ENCODE peak calls at places on chromosomes 7 and 10, in five cellular contexts. One of them, this sample, is unnamed. For H3K27me3, the result is how much of the 10 kb centered on the place peaks cover.

GRCh38 chr7:2154831-2155230 is 77.9 kb downstream of the MAD1L1 start:
- DNase-seq in fibroblast of lung: no peak
- DNase-seq in naive thymus-derived CD4-positive, alpha-beta T cell: no peak
- DNase-seq in mammary epithelial cell: no peak
- DNase-seq in heart right ventricle: no peak
- DNase-seq in this sample: no peak

GRCh38 chr7:66326501-66327180 is 121.5 kb downstream of the TPST1 start:
- DNase-seq in mammary epithelial cell: no peak
- DNase-seq in naive thymus-derived CD4-positive, alpha-beta T cell: no peak
- DNase-seq in fibroblast of lung: peak
- DNase-seq in heart right ventricle: no peak
- DNase-seq in this sample: no peak

GRCh38 chr7:85469446-85469970 is 282.7 kb upstream of the SEMA3D start:
- DNase-seq in fibroblast of lung: peak
- DNase-seq in naive thymus-derived CD4-positive, alpha-beta T cell: no peak
- DNase-seq in mammary epithelial cell: no peak
- DNase-seq in heart right ventricle: no peak
- DNase-seq in this sample: no peak

GRCh38 chr10:130492266-130492934 is 356.2 kb downstream of the GLRX3 start:
- DNase-seq in heart right ventricle: no peak
- DNase-seq in mammary epithelial cell: no peak
- DNase-seq in fibroblast of lung: no peak
- DNase-seq in naive thymus-derived CD4-positive, alpha-beta T cell: no peak
- DNase-seq in this sample: peak

GRCh38 chr7:75795831-75796285 is 17.7 kb downstream of the CCL24 start:
- DNase-seq in heart right ventricle: peak
- DNase-seq in mammary epithelial cell: no peak
- DNase-seq in naive thymus-derived CD4-positive, alpha-beta T cell: no peak
- DNase-seq in fibroblast of lung: peak
- DNase-seq in this sample: peak

GRCh38 chr10:77865585-77866324 is 60.8 kb downstream of the DLG5 start:
- DNase-seq in mammary epithelial cell: no peak
- DNase-seq in fibroblast of lung: no peak
- DNase-seq in heart right ventricle: no peak
- DNase-seq in naive thymus-derived CD4-positive, alpha-beta T cell: no peak
- DNase-seq in this sample: no peak

GRCh38 chr7:115096262-115096661 is 174.4 kb downstream of the MDFIC start:
- DNase-seq in heart right ventricle: no peak
- DNase-seq in fibroblast of lung: no peak
- DNase-seq in naive thymus-derived CD4-positive, alpha-beta T cell: no peak
- DNase-seq in mammary epithelial cell: no peak
- DNase-seq in this sample: no peak

GRCh38 chr10:103717341-103718246 is 137.8 kb downstream of the SH3PXD2A start:
- DNase-seq in mammary epithelial cell: peak
- DNase-seq in heart right ventricle: no peak
- DNase-seq in naive thymus-derived CD4-positive, alpha-beta T cell: no peak
- DNase-seq in fibroblast of lung: no peak
- DNase-seq in this sample: no peak

GRCh38 chr10:73054286-73054685 is 42.4 kb downstream of the P4HA1 start:
- DNase-seq in fibroblast of lung: no peak
- DNase-seq in naive thymus-derived CD4-positive, alpha-beta T cell: no peak
- DNase-seq in heart right ventricle: no peak
- DNase-seq in mammary epithelial cell: no peak
- DNase-seq in this sample: no peak

GRCh38 chr10:52769966-52770365 is 2.6 kb downstream of the MBL2 start:
- DNase-seq in mammary epithelial cell: no peak
- DNase-seq in naive thymus-derived CD4-positive, alpha-beta T cell: no peak
- DNase-seq in fibroblast of lung: no peak
- DNase-seq in heart right ventricle: no peak
- DNase-seq in this sample: no peak

GRCh38 chr7:75688200-75689136 is 50.3 kb downstream of the HIP1 start:
- DNase-seq in mammary epithelial cell: no peak
- DNase-seq in naive thymus-derived CD4-positive, alpha-beta T cell: no peak
- DNase-seq in fibroblast of lung: no peak
- DNase-seq in heart right ventricle: peak
- DNase-seq in this sample: peak

GRCh38 chr10:91493313-91493712 is 83.2 kb downstream of the HECTD2 start:
- DNase-seq in heart right ventricle: no peak
- DNase-seq in mammary epithelial cell: peak
- DNase-seq in naive thymus-derived CD4-positive, alpha-beta T cell: no peak
- DNase-seq in fibroblast of lung: peak
- DNase-seq in this sample: no peak

GRCh38 chr10:26278295-26278694 is 61.7 kb downstream of the GAD2 start:
- DNase-seq in fibroblast of lung: no peak
- DNase-seq in mammary epithelial cell: no peak
- DNase-seq in heart right ventricle: no peak
- DNase-seq in naive thymus-derived CD4-positive, alpha-beta T cell: no peak
- DNase-seq in this sample: no peak

GRCh38 chr7:72467237-72467636 is 55.1 kb upstream of the CALN1 start:
- DNase-seq in fibroblast of lung: no peak
- DNase-seq in heart right ventricle: no peak
- DNase-seq in mammary epithelial cell: no peak
- DNase-seq in naive thymus-derived CD4-positive, alpha-beta T cell: no peak
- DNase-seq in this sample: no peak

GRCh38 chr10:11678074-11678793 is 63.9 kb upstream of the ECHDC3 start:
- DNase-seq in heart right ventricle: no peak
- DNase-seq in mammary epithelial cell: peak
- DNase-seq in fibroblast of lung: peak
- DNase-seq in naive thymus-derived CD4-positive, alpha-beta T cell: no peak
- DNase-seq in this sample: no peak

GRCh38 chr10:43867667-43868361 is 219.1 kb upstream of the ZNF32 start:
- DNase-seq in fibroblast of lung: peak
- DNase-seq in naive thymus-derived CD4-positive, alpha-beta T cell: no peak
- DNase-seq in mammary epithelial cell: no peak
- DNase-seq in heart right ventricle: no peak
- DNase-seq in this sample: no peak

GRCh38 chr7:136391371-136391770 is 414.2 kb upstream of the MTPN start:
- DNase-seq in fibroblast of lung: no peak
- DNase-seq in naive thymus-derived CD4-positive, alpha-beta T cell: no peak
- DNase-seq in mammary epithelial cell: no peak
- DNase-seq in heart right ventricle: no peak
- DNase-seq in this sample: no peak

GRCh38 chr10:71213127-71213616 is 802 bp downstream of the UNC5B start:
- DNase-seq in naive thymus-derived CD4-positive, alpha-beta T cell: peak
- DNase-seq in mammary epithelial cell: peak
- DNase-seq in fibroblast of lung: peak
- DNase-seq in heart right ventricle: no peak
- DNase-seq in this sample: peak

GRCh38 chr7:87570178-87570577 is 30.5 kb downstream of the ABCB1 start:
- DNase-seq in mammary epithelial cell: peak
- DNase-seq in heart right ventricle: no peak
- DNase-seq in naive thymus-derived CD4-positive, alpha-beta T cell: no peak
- DNase-seq in fibroblast of lung: peak
- DNase-seq in this sample: no peak

GRCh38 chr10:106387063-106387462 is 777.4 kb downstream of the SORCS1 start:
- DNase-seq in mammary epithelial cell: peak
- DNase-seq in naive thymus-derived CD4-positive, alpha-beta T cell: no peak
- DNase-seq in heart right ventricle: no peak
- DNase-seq in fibroblast of lung: no peak
- DNase-seq in this sample: no peak

GRCh38 chr7:103796296-103796962 is 193.0 kb downstream of the RELN start:
- DNase-seq in heart right ventricle: no peak
- DNase-seq in mammary epithelial cell: no peak
- DNase-seq in naive thymus-derived CD4-positive, alpha-beta T cell: no peak
- DNase-seq in fibroblast of lung: no peak
- DNase-seq in this sample: no peak

GRCh38 chr7:22582860-22583640 is 83.1 kb upstream of the STEAP1B start:
- DNase-seq in naive thymus-derived CD4-positive, alpha-beta T cell: no peak
- DNase-seq in heart right ventricle: no peak
- DNase-seq in fibroblast of lung: peak
- DNase-seq in mammary epithelial cell: peak
- DNase-seq in this sample: no peak

GRCh38 chr7:16695621-16696237 is 49.7 kb downstream of the BZW2 start:
- DNase-seq in naive thymus-derived CD4-positive, alpha-beta T cell: no peak
- DNase-seq in heart right ventricle: peak
- DNase-seq in fibroblast of lung: peak
- DNase-seq in mammary epithelial cell: peak
- DNase-seq in this sample: no peak

GRCh38 chr10:99370993-99371392 is 41.8 kb downstream of the CNNM1 start:
- DNase-seq in heart right ventricle: no peak
- DNase-seq in naive thymus-derived CD4-positive, alpha-beta T cell: no peak
- DNase-seq in mammary epithelial cell: peak
- DNase-seq in fibroblast of lung: no peak
- DNase-seq in this sample: no peak

GRCh38 chr7:96314402-96315108 is 7.3 kb downstream of the SLC25A13 start:
- DNase-seq in mammary epithelial cell: peak
- DNase-seq in heart right ventricle: no peak
- DNase-seq in naive thymus-derived CD4-positive, alpha-beta T cell: no peak
- DNase-seq in fibroblast of lung: no peak
- DNase-seq in this sample: no peak

GRCh38 chr10:33843379-33843778 is 508.9 kb upstream of the NRP1 start:
- DNase-seq in mammary epithelial cell: no peak
- DNase-seq in heart right ventricle: no peak
- DNase-seq in fibroblast of lung: no peak
- DNase-seq in naive thymus-derived CD4-positive, alpha-beta T cell: no peak
- DNase-seq in this sample: no peak

GRCh38 chr7:767941-768729 is 41.1 kb upstream of the PRKAR1B start:
- DNase-seq in mammary epithelial cell: no peak
- DNase-seq in fibroblast of lung: peak
- DNase-seq in naive thymus-derived CD4-positive, alpha-beta T cell: no peak
- DNase-seq in heart right ventricle: no peak
- DNase-seq in this sample: no peak

GRCh38 chr7:35975851-35976454 is 175.1 kb downstream of the SEPTIN7 start:
- DNase-seq in mammary epithelial cell: peak
- DNase-seq in heart right ventricle: peak
- DNase-seq in naive thymus-derived CD4-positive, alpha-beta T cell: peak
- DNase-seq in fibroblast of lung: peak
- DNase-seq in this sample: no peak

GRCh38 chr7:2314209-2314955 is at the start of gene SNX8:
- DNase-seq in naive thymus-derived CD4-positive, alpha-beta T cell: peak
- DNase-seq in mammary epithelial cell: peak
- DNase-seq in fibroblast of lung: peak
- DNase-seq in heart right ventricle: peak
- DNase-seq in this sample: peak

GRCh38 chr10:1734288-1734687 is 3.0 kb downstream of the ADARB2 start:
- DNase-seq in naive thymus-derived CD4-positive, alpha-beta T cell: no peak
- DNase-seq in fibroblast of lung: no peak
- DNase-seq in heart right ventricle: no peak
- DNase-seq in mammary epithelial cell: no peak
- DNase-seq in this sample: no peak

DNA sequence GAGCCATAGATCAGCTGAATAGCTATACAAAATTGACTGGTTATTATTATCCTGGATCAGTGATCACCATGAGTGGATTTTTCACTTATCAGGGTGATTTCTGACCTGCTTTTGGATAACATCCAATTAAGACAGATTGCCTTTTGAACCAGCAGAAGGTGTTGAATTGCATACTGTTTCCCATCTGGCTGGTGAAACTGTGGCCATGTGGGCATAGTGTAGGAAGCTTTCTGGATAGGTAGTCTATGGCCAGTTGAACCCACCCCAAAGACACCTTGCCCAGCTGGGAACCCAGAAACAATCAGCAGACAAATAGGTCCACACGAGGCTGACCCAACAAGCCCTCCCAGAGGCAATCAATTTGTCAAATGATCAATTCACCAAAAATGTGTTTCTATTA is 29.3 kb downstream of the DNAJC12 start:
- DNase-seq in naive thymus-derived CD4-positive, alpha-beta T cell: no peak
- DNase-seq in heart right ventricle: no peak
- DNase-seq in mammary epithelial cell: no peak
- DNase-seq in fibroblast of lung: no peak
- DNase-seq in this sample: no peak
- H3K4me3 ChIP-seq in naive thymus-derived CD4-positive, alpha-beta T cell: no peak
- H3K4me3 ChIP-seq in heart right ventricle: no peak
- H3K4me3 ChIP-seq in mammary epithelial cell: no peak
- H3K4me3 ChIP-seq in fibroblast of lung: no peak
- H3K4me3 ChIP-seq in this sample: no peak

GRCh38 chr10:132589015-132589414 is 51.4 kb downstream of the INPP5A start:
- DNase-seq in fibroblast of lung: no peak
- DNase-seq in mammary epithelial cell: no peak
- DNase-seq in naive thymus-derived CD4-positive, alpha-beta T cell: no peak
- DNase-seq in heart right ventricle: no peak
- DNase-seq in this sample: no peak
- H3K27me3 ChIP-seq in fibroblast of lung: under half
- H3K27me3 ChIP-seq in mammary epithelial cell: under half
- H3K27me3 ChIP-seq in naive thymus-derived CD4-positive, alpha-beta T cell: under half
- H3K27me3 ChIP-seq in heart right ventricle: under half
- H3K27me3 ChIP-seq in this sample: under half

GRCh38 chr10:62653254-62653653 is 151.3 kb upstream of the ADO start:
- DNase-seq in fibroblast of lung: no peak
- DNase-seq in heart right ventricle: no peak
- DNase-seq in mammary epithelial cell: no peak
- DNase-seq in naive thymus-derived CD4-positive, alpha-beta T cell: no peak
- DNase-seq in this sample: no peak
- H3K4me3 ChIP-seq in fibroblast of lung: no peak
- H3K4me3 ChIP-seq in heart right ventricle: no peak
- H3K4me3 ChIP-seq in mammary epithelial cell: no peak
- H3K4me3 ChIP-seq in naive thymus-derived CD4-positive, alpha-beta T cell: no peak
- H3K4me3 ChIP-seq in this sample: no peak

GRCh38 chr10:101565370-101565900 is 22.6 kb downstream of the POLL start:
- DNase-seq in mammary epithelial cell: no peak
- DNase-seq in heart right ventricle: no peak
- DNase-seq in fibroblast of lung: no peak
- DNase-seq in naive thymus-derived CD4-positive, alpha-beta T cell: no peak
- DNase-seq in this sample: peak

GRCh38 chr10:101565936-101566332 is 22.1 kb downstream of the POLL start:
- DNase-seq in mammary epithelial cell: no peak
- DNase-seq in fibroblast of lung: no peak
- DNase-seq in heart right ventricle: no peak
- DNase-seq in naive thymus-derived CD4-positive, alpha-beta T cell: no peak
- DNase-seq in this sample: peak

GRCh38 chr10:101568054-101568745 is 19.9 kb downstream of the POLL start:
- DNase-seq in fibroblast of lung: no peak
- DNase-seq in heart right ventricle: no peak
- DNase-seq in mammary epithelial cell: no peak
- DNase-seq in naive thymus-derived CD4-positive, alpha-beta T cell: no peak
- DNase-seq in this sample: peak

GRCh38 chr10:101567165-101568006 is 20.7 kb downstream of the POLL start:
- DNase-seq in naive thymus-derived CD4-positive, alpha-beta T cell: no peak
- DNase-seq in mammary epithelial cell: peak
- DNase-seq in heart right ventricle: no peak
- DNase-seq in fibroblast of lung: no peak
- DNase-seq in this sample: no peak

DNA sequence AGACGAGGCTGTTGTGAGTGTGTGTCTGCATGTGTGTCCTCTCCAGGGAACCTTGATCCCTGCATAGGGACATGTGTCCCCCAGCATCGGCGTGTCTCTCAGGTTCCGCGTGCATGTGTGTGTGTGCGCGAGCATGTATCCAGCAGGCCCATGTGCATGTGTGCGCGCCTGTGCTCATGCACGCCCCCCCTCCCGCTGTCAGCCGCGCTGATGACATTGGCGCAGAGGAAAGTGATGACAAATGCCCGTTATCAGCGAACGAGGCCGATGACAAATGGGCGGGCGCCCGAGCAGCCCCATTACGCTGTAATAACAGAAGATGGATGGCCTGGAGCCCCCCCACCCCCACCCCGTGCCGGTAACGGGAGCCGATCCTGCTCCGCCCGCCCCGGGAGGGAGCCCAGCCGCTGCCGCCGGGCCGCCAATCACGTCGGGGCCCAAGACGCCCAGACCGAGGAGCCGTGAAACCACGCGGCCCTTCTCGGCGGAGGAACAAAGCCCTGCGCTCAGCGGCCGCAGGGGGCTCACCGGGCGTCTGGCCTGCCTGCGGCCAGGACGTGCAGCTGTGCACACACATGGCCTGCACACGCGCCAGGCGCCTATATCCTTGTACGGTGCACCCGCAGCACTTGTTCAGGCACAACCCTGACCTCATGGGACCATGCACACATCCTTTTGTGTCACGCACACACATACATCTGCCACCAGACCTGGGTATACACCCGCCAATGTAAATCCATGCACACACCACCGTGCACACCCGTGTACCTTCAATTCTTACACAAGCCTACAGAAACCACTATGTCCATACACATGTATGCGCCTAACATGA is 21.5 kb downstream of the POLL start:
- DNase-seq in heart right ventricle: no peak
- DNase-seq in fibroblast of lung: no peak
- DNase-seq in naive thymus-derived CD4-positive, alpha-beta T cell: no peak
- DNase-seq in mammary epithelial cell: no peak
- DNase-seq in this sample: peak
- H3K27me3 ChIP-seq in heart right ventricle: under half
- H3K27me3 ChIP-seq in fibroblast of lung: under half
- H3K27me3 ChIP-seq in naive thymus-derived CD4-positive, alpha-beta T cell: under half
- H3K27me3 ChIP-seq in mammary epithelial cell: under half
- H3K27me3 ChIP-seq in this sample: half or more